ENCODE peak calls at places on chromosomes 1 and 21, in six cellular contexts. H is ELR, Z is stomach, M is RWPE1, K is fibroblast of lung, T is sigmoid colon. G is an unnamed sample.

GRCh38 chr1:57422271-57423134 is 1.4 kb downstream of the DAB1 start:
- DNase-seq in K (peak; percentile 36), M (no peak), Z (no peak), T (no peak), H (no peak), G (peak; percentile 17)

GRCh38 chr1:113981962-113982931 is 3.0 kb downstream of the OLFML3 start:
- DNase-seq in M (no peak), H (peak; percentile 72), T (peak; percentile 93), Z (peak; percentile 50), K (peak; percentile 82), G (peak; percentile 73)

GRCh38 chr1:190169311-190170067 is 308.2 kb downstream of the BRINP3 start:
- DNase-seq in Z (no peak), M (no peak), H (peak; percentile 72), K (peak; percentile 88), T (no peak), G (peak; percentile 75)

GRCh38 chr1:162388615-162389014 is 7.1 kb downstream of the C1orf226 start:
- DNase-seq in H (no peak), T (no peak), M (no peak), K (no peak), Z (no peak), G (no peak)

GRCh38 chr1:156961709-156962108 is 41.3 kb downstream of the LRRC71 start:
- DNase-seq in M (peak; percentile 22), T (no peak), K (no peak), H (peak; percentile 56), Z (no peak), G (no peak)

GRCh38 chr1:215459136-215459535 is 108.0 kb upstream of the KCTD3 start:
- DNase-seq in T (no peak), H (no peak), K (peak; percentile 59), M (no peak), Z (no peak), G (no peak)

GRCh38 chr1:95916616-95917015 is 682.6 kb downstream of the RWDD3 start:
- DNase-seq in M (no peak), K (peak; percentile 8), Z (no peak), H (peak; percentile 33), T (no peak), G (peak; percentile 8)

GRCh38 chr1:91736146-91736998 is 149.6 kb downstream of the TGFBR3 start:
- DNase-seq in T (peak; percentile 87), K (peak; percentile 58), H (peak; percentile 63), Z (no peak), M (no peak), G (peak; percentile 46)

GRCh38 chr1:90198616-90199015 is 203.7 kb downstream of the ZNF326 start:
- DNase-seq in H (no peak), M (no peak), K (no peak), Z (no peak), T (no peak), G (no peak)

GRCh38 chr1:111334169-111334568 is 43.5 kb downstream of the CHIA start:
- DNase-seq in H (peak; percentile 62), K (peak; percentile 36), Z (peak; percentile 53), T (no peak), M (peak; percentile 49), G (peak; percentile 24)

GRCh38 chr1:54919367-54920359 is 32.7 kb upstream of the DHCR24 start:
- DNase-seq in Z (no peak), K (no peak), T (no peak), H (no peak), M (no peak), G (no peak)

GRCh38 chr21:45615145-45615711 is 28.3 kb upstream of the PCBP3 start:
- DNase-seq in M (no peak), T (peak; percentile 58), K (peak; percentile 45), H (no peak), Z (peak; percentile 55), G (peak; percentile 57)

GRCh38 chr1:31755197-31755611 is 8.9 kb downstream of the ADGRB2 start:
- DNase-seq in Z (no peak), K (no peak), H (peak; percentile 77), T (no peak), M (peak; percentile 78), G (no peak)

GRCh38 chr1:101188311-101188710 is 48.5 kb upstream of the S1PR1 start:
- DNase-seq in H (peak; percentile 78), Z (no peak), M (no peak), K (peak; percentile 42), T (no peak), G (peak; percentile 55)

GRCh38 chr21:43938751-43939442 is 73.2 kb upstream of the TRAPPC10 start:
- DNase-seq in M (peak; percentile 86), T (peak; percentile 87), Z (peak; percentile 83), K (peak; percentile 52), H (peak; percentile 79), G (peak; percentile 51)

GRCh38 chr1:168504064-168504837 is 39.5 kb downstream of the XCL2 start:
- DNase-seq in Z (peak; percentile 30), M (no peak), H (peak; percentile 73), K (peak; percentile 21), T (peak; percentile 80), G (no peak)

GRCh38 chr1:186152227-186152944 is 222.7 kb downstream of the TPR start:
- DNase-seq in K (peak; percentile 83), T (no peak), Z (no peak), M (peak; percentile 68), H (peak; percentile 93), G (peak; percentile 78)

GRCh38 chr1:172135923-172136610 is 284.4 kb upstream of the C1orf105 start:
- DNase-seq in Z (no peak), H (peak; percentile 76), T (no peak), M (no peak), K (peak; percentile 85), G (peak; percentile 79)

GRCh38 chr1:200173097-200173629 is 145.7 kb downstream of the NR5A2 start:
- DNase-seq in K (no peak), Z (no peak), M (no peak), T (no peak), H (no peak), G (no peak)

GRCh38 chr1:247043406-247043805 is 35.2 kb downstream of the ZNF670 start:
- DNase-seq in T (no peak), Z (no peak), K (no peak), M (no peak), H (no peak), G (no peak)

GRCh38 chr1:160375788-160376524 is 9.1 kb downstream of the NHLH1 start:
- DNase-seq in H (peak; percentile 82), K (peak; percentile 47), M (no peak), Z (no peak), T (no peak), G (no peak)

GRCh38 chr1:56029329-56030003 is 549.9 kb downstream of the PLPP3 start:
- DNase-seq in K (no peak), Z (no peak), T (no peak), H (no peak), M (no peak), G (no peak)

GRCh38 chr1:51344602-51345299 is 14.4 kb upstream of the TTC39A start:
- DNase-seq in Z (peak; percentile 76), T (no peak), M (peak; percentile 45), K (no peak), H (no peak), G (no peak)

GRCh38 chr1:171506525-171507304 is 21.4 kb downstream of the PRRC2C start:
- DNase-seq in M (no peak), H (no peak), Z (no peak), K (peak; percentile 36), T (no peak), G (peak; percentile 44)

GRCh38 chr1:88052162-88052561 is 631.9 kb upstream of the PKN2 start:
- DNase-seq in H (no peak), T (no peak), M (no peak), K (no peak), Z (no peak), G (no peak)

GRCh38 chr1:207017615-207018559 is 14.7 kb downstream of the C1orf116 start:
- DNase-seq in K (peak; percentile 27), M (no peak), T (no peak), H (no peak), Z (peak; percentile 76), G (peak; percentile 33)

GRCh38 chr1:154313066-154313356 is 7.9 kb upstream of the AQP10 start:
- DNase-seq in K (no peak), M (no peak), H (no peak), T (no peak), Z (no peak), G (no peak)

GRCh38 chr1:26626994-26627393 is 68.8 kb upstream of the ARID1A start:
- DNase-seq in T (no peak), M (no peak), K (peak; percentile 53), Z (no peak), H (no peak), G (peak; percentile 25)

GRCh38 chr1:61082336-61083013 is at the start of gene NFIA:
- DNase-seq in K (peak; percentile 47), H (peak; percentile 68), M (peak; percentile 66), Z (peak; percentile 67), T (peak; percentile 81), G (peak; percentile 66)

GRCh38 chr1:202152399-202152798 is 7.9 kb upstream of the ARL8A start:
- DNase-seq in K (no peak), M (no peak), Z (no peak), H (no peak), T (no peak), G (no peak)

GRCh38 chr1:183578846-183579245 is 11.4 kb downstream of the NCF2 start:
- DNase-seq in M (no peak), Z (peak; percentile 26), T (no peak), K (no peak), H (no peak), G (no peak)

GRCh38 chr1:186682721-186683120 is 2.5 kb upstream of the PTGS2 start:
- DNase-seq in M (no peak), H (peak; percentile 52), K (peak; percentile 21), Z (no peak), T (no peak), G (peak; percentile 38)

GRCh38 chr1:93964777-93965200 is 55.6 kb upstream of the GCLM start:
- DNase-seq in Z (no peak), K (peak; percentile 94), H (peak; percentile 47), T (no peak), M (peak; percentile 51), G (peak; percentile 40)

GRCh38 chr1:200739499-200740290 is 1.0 kb downstream of the CAMSAP2 start:
- DNase-seq in K (peak; percentile 41), Z (peak; percentile 38), M (peak; percentile 47), H (peak; percentile 40), T (peak; percentile 74), G (peak; percentile 22)

GRCh38 chr1:45373573-45373972 is 33.3 kb upstream of the MUTYH start:
- DNase-seq in M (no peak), H (no peak), Z (no peak), T (no peak), K (no peak), G (no peak)

GRCh38 chr1:204377800-204378608 is 18.3 kb upstream of the PLEKHA6 start:
- DNase-seq in H (peak; percentile 46), Z (peak; percentile 77), T (peak; percentile 66), K (peak; percentile 21), M (peak; percentile 56), G (no peak)

GRCh38 chr1:226912587-226913176 is 27.4 kb upstream of the COQ8A start:
- DNase-seq in Z (peak; percentile 82), T (peak; percentile 80), H (no peak), M (peak; percentile 81), K (peak; percentile 20), G (peak; percentile 31)

GRCh38 chr1:8423134-8423701 is 105.3 kb downstream of the SLC45A1 start:
- DNase-seq in M (peak; percentile 42), T (peak; percentile 73), Z (no peak), H (peak; percentile 40), K (no peak), G (no peak)

GRCh38 chr1:42333662-42334239 is 1.3 kb downstream of the FOXJ3 start:
- DNase-seq in K (no peak), M (no peak), H (peak; percentile 20), Z (no peak), T (no peak), G (peak; percentile 17)